ENCODE peak calls at places on chromosomes 2 and 18, in ten cellular contexts. One of them, this sample, is unnamed.

GRCh38 chr2:55839182-55839819 is 84.3 kb downstream of the EFEMP1 start:
- DNase-seq in GM12865: no peak
- DNase-seq in central memory CD4-positive, alpha-beta T cell: no peak
- DNase-seq in hypothalamus: no peak
- DNase-seq in activated naive CD4-positive, alpha-beta T cell treated with anti-CD3 and anti-CD28 coated beads for 36 hours: no peak
- DNase-seq in endothelial cell: no peak
- DNase-seq in ovary: no peak
- DNase-seq in activated CD8-positive, alpha-beta memory T cell treated with anti-CD3 and anti-CD28 coated beads for 4 hours: no peak
- DNase-seq in substantia nigra: no peak
- DNase-seq in AG10803: peak
- DNase-seq in this sample: no peak

GRCh38 chr2:9462872-9463697 is 11.3 kb upstream of the IAH1 start:
- DNase-seq in GM12865: no peak
- DNase-seq in ovary: no peak
- DNase-seq in central memory CD4-positive, alpha-beta T cell: no peak
- DNase-seq in activated CD8-positive, alpha-beta memory T cell treated with anti-CD3 and anti-CD28 coated beads for 4 hours: no peak
- DNase-seq in AG10803: no peak
- DNase-seq in substantia nigra: no peak
- DNase-seq in endothelial cell: no peak
- DNase-seq in activated naive CD4-positive, alpha-beta T cell treated with anti-CD3 and anti-CD28 coated beads for 36 hours: no peak
- DNase-seq in hypothalamus: no peak
- DNase-seq in this sample: no peak

GRCh38 chr2:187081409-187081808 is 232.4 kb upstream of the ZSWIM2 start:
- DNase-seq in hypothalamus: no peak
- DNase-seq in activated CD8-positive, alpha-beta memory T cell treated with anti-CD3 and anti-CD28 coated beads for 4 hours: no peak
- DNase-seq in AG10803: no peak
- DNase-seq in central memory CD4-positive, alpha-beta T cell: no peak
- DNase-seq in GM12865: no peak
- DNase-seq in endothelial cell: no peak
- DNase-seq in ovary: no peak
- DNase-seq in substantia nigra: no peak
- DNase-seq in activated naive CD4-positive, alpha-beta T cell treated with anti-CD3 and anti-CD28 coated beads for 36 hours: no peak
- DNase-seq in this sample: no peak

GRCh38 chr18:44133483-44133882 is 547.2 kb upstream of the SETBP1 start:
- DNase-seq in activated CD8-positive, alpha-beta memory T cell treated with anti-CD3 and anti-CD28 coated beads for 4 hours: no peak
- DNase-seq in AG10803: peak
- DNase-seq in central memory CD4-positive, alpha-beta T cell: no peak
- DNase-seq in substantia nigra: no peak
- DNase-seq in ovary: no peak
- DNase-seq in activated naive CD4-positive, alpha-beta T cell treated with anti-CD3 and anti-CD28 coated beads for 36 hours: no peak
- DNase-seq in hypothalamus: no peak
- DNase-seq in GM12865: no peak
- DNase-seq in endothelial cell: no peak
- DNase-seq in this sample: no peak

GRCh38 chr2:217671871-217672270 is 330.9 kb downstream of the TNS1 start:
- DNase-seq in activated naive CD4-positive, alpha-beta T cell treated with anti-CD3 and anti-CD28 coated beads for 36 hours: no peak
- DNase-seq in AG10803: no peak
- DNase-seq in activated CD8-positive, alpha-beta memory T cell treated with anti-CD3 and anti-CD28 coated beads for 4 hours: no peak
- DNase-seq in central memory CD4-positive, alpha-beta T cell: no peak
- DNase-seq in hypothalamus: no peak
- DNase-seq in substantia nigra: no peak
- DNase-seq in GM12865: no peak
- DNase-seq in ovary: no peak
- DNase-seq in endothelial cell: no peak
- DNase-seq in this sample: no peak

GRCh38 chr2:150624001-150624401 is 136.5 kb upstream of the RND3 start:
- DNase-seq in GM12865: peak
- DNase-seq in AG10803: no peak
- DNase-seq in substantia nigra: no peak
- DNase-seq in activated naive CD4-positive, alpha-beta T cell treated with anti-CD3 and anti-CD28 coated beads for 36 hours: no peak
- DNase-seq in endothelial cell: no peak
- DNase-seq in ovary: no peak
- DNase-seq in activated CD8-positive, alpha-beta memory T cell treated with anti-CD3 and anti-CD28 coated beads for 4 hours: no peak
- DNase-seq in hypothalamus: no peak
- DNase-seq in central memory CD4-positive, alpha-beta T cell: no peak
- DNase-seq in this sample: peak

GRCh38 chr2:134137182-134137595 is 116.7 kb upstream of the MGAT5 start:
- DNase-seq in GM12865: no peak
- DNase-seq in substantia nigra: no peak
- DNase-seq in endothelial cell: peak
- DNase-seq in ovary: no peak
- DNase-seq in central memory CD4-positive, alpha-beta T cell: no peak
- DNase-seq in activated CD8-positive, alpha-beta memory T cell treated with anti-CD3 and anti-CD28 coated beads for 4 hours: no peak
- DNase-seq in AG10803: peak
- DNase-seq in activated naive CD4-positive, alpha-beta T cell treated with anti-CD3 and anti-CD28 coated beads for 36 hours: peak
- DNase-seq in hypothalamus: no peak
- DNase-seq in this sample: no peak

GRCh38 chr2:8441986-8442385 is 239.9 kb upstream of the ID2 start:
- DNase-seq in ovary: no peak
- DNase-seq in activated naive CD4-positive, alpha-beta T cell treated with anti-CD3 and anti-CD28 coated beads for 36 hours: no peak
- DNase-seq in activated CD8-positive, alpha-beta memory T cell treated with anti-CD3 and anti-CD28 coated beads for 4 hours: no peak
- DNase-seq in central memory CD4-positive, alpha-beta T cell: no peak
- DNase-seq in AG10803: no peak
- DNase-seq in substantia nigra: no peak
- DNase-seq in hypothalamus: peak
- DNase-seq in GM12865: peak
- DNase-seq in endothelial cell: no peak
- DNase-seq in this sample: no peak

GRCh38 chr2:33111002-33111446 is 164.3 kb downstream of the LTBP1 start:
- DNase-seq in central memory CD4-positive, alpha-beta T cell: no peak
- DNase-seq in GM12865: no peak
- DNase-seq in ovary: no peak
- DNase-seq in activated CD8-positive, alpha-beta memory T cell treated with anti-CD3 and anti-CD28 coated beads for 4 hours: no peak
- DNase-seq in substantia nigra: no peak
- DNase-seq in endothelial cell: no peak
- DNase-seq in AG10803: peak
- DNase-seq in hypothalamus: no peak
- DNase-seq in activated naive CD4-positive, alpha-beta T cell treated with anti-CD3 and anti-CD28 coated beads for 36 hours: no peak
- DNase-seq in this sample: no peak

GRCh38 chr2:196169521-196169920 is 1.9 kb downstream of the STK17B start:
- DNase-seq in GM12865: no peak
- DNase-seq in endothelial cell: no peak
- DNase-seq in activated CD8-positive, alpha-beta memory T cell treated with anti-CD3 and anti-CD28 coated beads for 4 hours: no peak
- DNase-seq in ovary: no peak
- DNase-seq in substantia nigra: no peak
- DNase-seq in hypothalamus: no peak
- DNase-seq in activated naive CD4-positive, alpha-beta T cell treated with anti-CD3 and anti-CD28 coated beads for 36 hours: no peak
- DNase-seq in central memory CD4-positive, alpha-beta T cell: no peak
- DNase-seq in AG10803: no peak
- DNase-seq in this sample: no peak

GRCh38 chr18:25921677-25922421 is 168.6 kb downstream of the SS18 start:
- DNase-seq in ovary: no peak
- DNase-seq in substantia nigra: no peak
- DNase-seq in activated CD8-positive, alpha-beta memory T cell treated with anti-CD3 and anti-CD28 coated beads for 4 hours: no peak
- DNase-seq in activated naive CD4-positive, alpha-beta T cell treated with anti-CD3 and anti-CD28 coated beads for 36 hours: peak
- DNase-seq in hypothalamus: no peak
- DNase-seq in GM12865: peak
- DNase-seq in endothelial cell: peak
- DNase-seq in central memory CD4-positive, alpha-beta T cell: peak
- DNase-seq in AG10803: peak
- DNase-seq in this sample: no peak

GRCh38 chr2:54060000-54060399 is 55.4 kb upstream of the ACYP2 start:
- DNase-seq in hypothalamus: no peak
- DNase-seq in ovary: no peak
- DNase-seq in GM12865: no peak
- DNase-seq in central memory CD4-positive, alpha-beta T cell: no peak
- DNase-seq in substantia nigra: no peak
- DNase-seq in AG10803: no peak
- DNase-seq in activated naive CD4-positive, alpha-beta T cell treated with anti-CD3 and anti-CD28 coated beads for 36 hours: no peak
- DNase-seq in activated CD8-positive, alpha-beta memory T cell treated with anti-CD3 and anti-CD28 coated beads for 4 hours: no peak
- DNase-seq in endothelial cell: no peak
- DNase-seq in this sample: no peak

GRCh38 chr18:9082763-9083510 is 19.6 kb upstream of the NDUFV2 start:
- DNase-seq in substantia nigra: no peak
- DNase-seq in activated naive CD4-positive, alpha-beta T cell treated with anti-CD3 and anti-CD28 coated beads for 36 hours: peak
- DNase-seq in AG10803: no peak
- DNase-seq in activated CD8-positive, alpha-beta memory T cell treated with anti-CD3 and anti-CD28 coated beads for 4 hours: no peak
- DNase-seq in GM12865: peak
- DNase-seq in hypothalamus: no peak
- DNase-seq in central memory CD4-positive, alpha-beta T cell: peak
- DNase-seq in ovary: no peak
- DNase-seq in endothelial cell: no peak
- DNase-seq in this sample: no peak

GRCh38 chr2:67574230-67574629 is 177.1 kb downstream of the ETAA1 start:
- DNase-seq in endothelial cell: no peak
- DNase-seq in substantia nigra: no peak
- DNase-seq in hypothalamus: no peak
- DNase-seq in AG10803: peak
- DNase-seq in central memory CD4-positive, alpha-beta T cell: no peak
- DNase-seq in activated naive CD4-positive, alpha-beta T cell treated with anti-CD3 and anti-CD28 coated beads for 36 hours: no peak
- DNase-seq in GM12865: no peak
- DNase-seq in activated CD8-positive, alpha-beta memory T cell treated with anti-CD3 and anti-CD28 coated beads for 4 hours: no peak
- DNase-seq in ovary: no peak
- DNase-seq in this sample: no peak

GRCh38 chr18:76391038-76391437 is 104.0 kb downstream of the ZNF516 start:
- DNase-seq in hypothalamus: no peak
- DNase-seq in endothelial cell: no peak
- DNase-seq in AG10803: no peak
- DNase-seq in substantia nigra: no peak
- DNase-seq in GM12865: no peak
- DNase-seq in activated naive CD4-positive, alpha-beta T cell treated with anti-CD3 and anti-CD28 coated beads for 36 hours: no peak
- DNase-seq in central memory CD4-positive, alpha-beta T cell: no peak
- DNase-seq in ovary: no peak
- DNase-seq in activated CD8-positive, alpha-beta memory T cell treated with anti-CD3 and anti-CD28 coated beads for 4 hours: no peak
- DNase-seq in this sample: no peak

GRCh38 chr18:35143615-35144596 is 96.9 kb upstream of the ZNF397 start:
- DNase-seq in substantia nigra: no peak
- DNase-seq in ovary: peak
- DNase-seq in central memory CD4-positive, alpha-beta T cell: peak
- DNase-seq in hypothalamus: peak
- DNase-seq in activated CD8-positive, alpha-beta memory T cell treated with anti-CD3 and anti-CD28 coated beads for 4 hours: no peak
- DNase-seq in activated naive CD4-positive, alpha-beta T cell treated with anti-CD3 and anti-CD28 coated beads for 36 hours: peak
- DNase-seq in endothelial cell: peak
- DNase-seq in GM12865: peak
- DNase-seq in AG10803: peak
- DNase-seq in this sample: peak

GRCh38 chr2:217314021-217314460 is 454.2 kb upstream of the TNP1 start:
- DNase-seq in GM12865: no peak
- DNase-seq in activated naive CD4-positive, alpha-beta T cell treated with anti-CD3 and anti-CD28 coated beads for 36 hours: no peak
- DNase-seq in endothelial cell: no peak
- DNase-seq in ovary: no peak
- DNase-seq in hypothalamus: no peak
- DNase-seq in AG10803: peak
- DNase-seq in central memory CD4-positive, alpha-beta T cell: no peak
- DNase-seq in substantia nigra: no peak
- DNase-seq in activated CD8-positive, alpha-beta memory T cell treated with anti-CD3 and anti-CD28 coated beads for 4 hours: no peak
- DNase-seq in this sample: no peak